ENCODE peak calls at places on chromosomes 11 and 22, in four cellular contexts. One of them, this sample, is unnamed.

GRCh38 chr11:31441296-31441695 is 68.1 kb downstream of the IMMP1L start:
- DNase-seq in GM12865: no peak
- DNase-seq in IMR-90: no peak
- DNase-seq in sigmoid colon: no peak
- DNase-seq in this sample: no peak

GRCh38 chr22:47167056-47167455 is 404.6 kb downstream of the TBC1D22A start:
- DNase-seq in GM12865: no peak
- DNase-seq in IMR-90: no peak
- DNase-seq in sigmoid colon: peak
- DNase-seq in this sample: no peak

GRCh38 chr11:102346748-102347525 is at the start of gene BIRC2:
- DNase-seq in GM12865: peak
- DNase-seq in IMR-90: peak
- DNase-seq in sigmoid colon: peak
- DNase-seq in this sample: peak

GRCh38 chr22:39183991-39184585 is 31.6 kb upstream of the CBX7 start:
- DNase-seq in GM12865: no peak
- DNase-seq in IMR-90: peak
- DNase-seq in sigmoid colon: no peak
- DNase-seq in this sample: peak

GRCh38 chr22:46346680-46347405 is 11.3 kb downstream of the TRMU start:
- DNase-seq in GM12865: no peak
- DNase-seq in IMR-90: no peak
- DNase-seq in sigmoid colon: no peak
- DNase-seq in this sample: no peak

GRCh38 chr11:116687458-116688201 is 85.2 kb downstream of the BUD13 start:
- DNase-seq in GM12865: no peak
- DNase-seq in IMR-90: no peak
- DNase-seq in sigmoid colon: peak
- DNase-seq in this sample: no peak

GRCh38 chr11:2100361-2101170 is 38.6 kb downstream of the IGF2 start:
- DNase-seq in GM12865: no peak
- DNase-seq in IMR-90: no peak
- DNase-seq in sigmoid colon: peak
- DNase-seq in this sample: no peak

GRCh38 chr11:126011220-126011619 is 51.4 kb downstream of the CDON start:
- DNase-seq in GM12865: no peak
- DNase-seq in IMR-90: no peak
- DNase-seq in sigmoid colon: no peak
- DNase-seq in this sample: no peak

GRCh38 chr22:16776088-16776487 is 49.1 kb downstream of the XKR3 start:
- DNase-seq in GM12865: no peak
- DNase-seq in IMR-90: no peak
- DNase-seq in sigmoid colon: no peak
- DNase-seq in this sample: no peak

GRCh38 chr22:31490496-31490925 is 869 bp upstream of the EIF4ENIF1 start:
- DNase-seq in GM12865: peak
- DNase-seq in IMR-90: peak
- DNase-seq in sigmoid colon: peak
- DNase-seq in this sample: peak

GRCh38 chr11:35237860-35238715 is 99.1 kb downstream of the CD44 start:
- DNase-seq in GM12865: peak
- DNase-seq in IMR-90: no peak
- DNase-seq in sigmoid colon: no peak
- DNase-seq in this sample: no peak

GRCh38 chr22:18077639-18078328 is at the start of gene PEX26:
- DNase-seq in GM12865: peak
- DNase-seq in IMR-90: peak
- DNase-seq in sigmoid colon: peak
- DNase-seq in this sample: peak

GRCh38 chr22:18077087-18077638 is 627 bp upstream of the PEX26 start:
- DNase-seq in GM12865: no peak
- DNase-seq in IMR-90: no peak
- DNase-seq in sigmoid colon: no peak
- DNase-seq in this sample: no peak

GRCh38 chr22:18079706-18080230 is 2.0 kb downstream of the PEX26 start:
- DNase-seq in GM12865: no peak
- DNase-seq in IMR-90: no peak
- DNase-seq in sigmoid colon: no peak
- DNase-seq in this sample: no peak

GRCh38 chr22:18076060-18076497 is 1.7 kb upstream of the PEX26 start:
- DNase-seq in GM12865: peak
- DNase-seq in IMR-90: peak
- DNase-seq in sigmoid colon: peak
- DNase-seq in this sample: peak

GRCh38 chr22:18078329-18079041 is 695 bp downstream of the PEX26 start:
- DNase-seq in GM12865: peak
- DNase-seq in IMR-90: peak
- DNase-seq in sigmoid colon: no peak
- DNase-seq in this sample: peak
- TF ChIP-seq CTCF in GM12865: no peak
- TF ChIP-seq CTCF in IMR-90: peak
- TF ChIP-seq CTCF in sigmoid colon: no peak
- TF ChIP-seq CTCF in this sample: peak

GRCh38 chr22:27107005-27107404 is 449.6 kb downstream of the MIAT start:
- DNase-seq in GM12865: no peak
- DNase-seq in IMR-90: no peak
- DNase-seq in sigmoid colon: no peak
- DNase-seq in this sample: no peak

GRCh38 chr22:27110985-27111451 is 453.6 kb downstream of the MIAT start:
- DNase-seq in GM12865: no peak
- DNase-seq in IMR-90: peak
- DNase-seq in sigmoid colon: no peak
- DNase-seq in this sample: peak

GRCh38 chr22:27107824-27108223 is 450.4 kb downstream of the MIAT start:
- DNase-seq in GM12865: no peak
- DNase-seq in IMR-90: peak
- DNase-seq in sigmoid colon: peak
- DNase-seq in this sample: peak

GRCh38 chr22:27105142-27106025 is 448.0 kb downstream of the MIAT start:
- DNase-seq in GM12865: no peak
- DNase-seq in IMR-90: peak
- DNase-seq in sigmoid colon: peak
- DNase-seq in this sample: peak

DNA sequence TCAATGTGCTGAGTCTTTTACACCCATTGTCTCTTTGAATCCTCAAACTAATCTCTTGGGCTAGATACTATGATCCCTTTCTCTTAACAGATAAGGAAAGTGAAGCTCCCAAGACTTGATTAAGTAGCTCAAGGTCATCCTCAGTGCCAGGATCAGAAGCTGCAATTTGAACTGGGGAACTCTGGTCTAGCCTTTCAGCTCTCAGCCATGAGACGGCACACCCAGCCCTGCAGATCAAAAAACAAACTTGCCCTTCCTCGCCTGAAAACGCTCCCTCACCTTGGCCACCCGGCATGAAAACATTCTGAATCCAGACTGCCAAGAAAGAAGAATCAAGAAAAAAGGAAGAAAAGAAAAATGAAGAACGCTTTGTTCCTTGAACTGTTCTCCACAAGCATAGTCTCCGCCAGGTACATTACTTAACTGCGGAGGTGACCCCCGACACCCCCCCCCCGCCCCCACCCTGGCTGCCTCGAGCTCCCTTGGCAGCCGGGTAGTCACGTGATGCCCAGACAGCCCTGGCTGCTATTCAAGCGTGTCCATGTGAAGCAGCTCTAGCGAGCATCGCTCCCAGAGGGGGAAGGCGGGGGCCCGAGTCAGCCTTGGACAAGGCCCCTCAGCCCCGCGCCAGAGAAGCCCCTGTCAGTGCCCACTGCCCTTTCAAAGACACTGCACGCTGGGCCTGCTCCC is 451.2 kb downstream of the MIAT start:
- DNase-seq in GM12865: no peak
- DNase-seq in IMR-90: no peak
- DNase-seq in sigmoid colon: peak
- DNase-seq in this sample: no peak
- H3K4me3 ChIP-seq in GM12865: no peak
- H3K4me3 ChIP-seq in IMR-90: no peak
- H3K4me3 ChIP-seq in sigmoid colon: no peak
- H3K4me3 ChIP-seq in this sample: no peak

DNA sequence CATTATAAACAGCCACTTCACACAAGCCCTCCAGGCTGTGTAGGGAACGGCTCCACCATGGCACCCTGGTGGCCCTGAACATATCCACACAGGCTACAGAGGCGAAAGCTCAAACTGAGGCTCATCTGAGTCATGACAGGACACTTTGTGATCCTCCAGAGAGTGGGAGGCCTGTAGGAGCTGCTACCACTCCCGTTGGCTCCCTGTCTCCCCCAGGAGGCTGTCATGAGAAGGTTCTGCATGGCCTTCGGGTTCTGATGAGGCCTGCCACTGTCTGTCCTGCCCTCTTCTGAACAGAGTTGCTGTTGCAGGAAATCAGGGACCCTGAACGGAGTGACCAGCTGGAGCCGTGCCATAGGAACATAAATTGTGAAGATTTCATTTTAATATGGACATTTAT is 23.8 kb upstream of the ALDH3B2 start:
- DNase-seq in GM12865: peak
- DNase-seq in IMR-90: no peak
- DNase-seq in sigmoid colon: no peak
- DNase-seq in this sample: no peak
- TF ChIP-seq CTCF in GM12865: peak
- TF ChIP-seq CTCF in IMR-90: no peak
- TF ChIP-seq CTCF in sigmoid colon: no peak
- TF ChIP-seq CTCF in this sample: peak

DNA sequence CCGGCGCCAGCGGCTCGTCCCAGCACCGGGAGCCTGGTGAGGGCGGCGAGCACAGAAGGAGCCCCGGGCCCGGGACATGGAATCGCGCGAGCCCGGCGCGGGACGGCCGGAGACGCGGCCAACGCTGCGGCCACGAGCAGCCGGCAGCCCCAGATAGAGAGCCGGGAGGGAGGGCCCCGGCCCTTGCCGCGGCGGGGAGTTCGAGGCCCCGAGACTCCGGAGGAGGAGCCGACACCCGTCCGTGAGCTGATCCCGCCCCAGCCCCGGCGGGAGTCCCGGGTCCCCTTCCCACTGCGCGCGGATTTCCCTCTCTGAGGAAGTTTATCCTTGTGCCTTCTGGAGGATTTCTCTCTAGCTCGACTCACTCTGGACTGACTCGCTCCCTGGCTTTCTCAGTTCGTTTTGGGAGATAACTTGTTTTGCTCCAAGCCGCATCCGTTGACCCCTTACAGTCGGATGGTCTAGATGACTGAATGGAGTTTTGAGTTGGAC is 474 bp downstream of the ARHGEF12 start:
- DNase-seq in GM12865: no peak
- DNase-seq in IMR-90: peak
- DNase-seq in sigmoid colon: peak
- DNase-seq in this sample: no peak
- H3K4me3 ChIP-seq in GM12865: peak
- H3K4me3 ChIP-seq in IMR-90: peak
- H3K4me3 ChIP-seq in sigmoid colon: peak
- H3K4me3 ChIP-seq in this sample: peak

DNA sequence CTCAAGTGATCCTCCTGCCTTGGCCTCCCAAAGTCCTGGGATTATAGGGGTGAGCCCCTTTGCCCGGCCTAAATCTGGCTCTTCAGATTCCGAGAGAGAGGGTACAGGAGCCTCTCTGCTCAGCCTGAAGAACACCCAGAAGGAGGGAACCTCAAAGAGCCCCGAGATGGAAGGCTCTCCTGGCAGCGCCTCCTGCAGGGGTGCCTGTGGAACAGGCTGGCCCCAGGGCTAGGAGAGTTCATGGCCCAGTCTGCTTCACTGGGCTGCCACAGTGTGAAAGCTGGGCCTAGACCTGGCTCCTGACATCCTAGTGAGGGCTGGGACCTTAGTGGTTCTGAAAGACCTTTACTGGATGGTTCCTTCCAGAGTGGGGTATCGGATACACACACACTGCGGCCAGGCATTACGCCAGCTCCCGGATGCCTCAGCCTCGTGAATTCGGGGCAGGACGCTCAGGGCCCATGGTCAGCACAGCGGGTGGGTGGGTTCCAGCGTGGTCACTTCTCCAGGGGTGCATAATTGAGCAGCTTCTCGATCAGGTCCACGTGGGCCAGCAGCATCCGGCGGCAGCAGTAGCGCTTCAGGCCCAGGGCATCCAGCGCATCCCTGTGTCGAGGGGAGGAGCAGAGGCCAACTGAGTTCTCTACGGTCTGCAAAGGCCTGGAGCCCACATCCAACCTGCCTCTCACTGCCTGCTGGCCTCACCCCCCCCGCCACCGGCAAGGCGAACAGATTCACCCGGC is 2.3 kb downstream of the POLR2L start:
- DNase-seq in GM12865: no peak
- DNase-seq in IMR-90: no peak
- DNase-seq in sigmoid colon: no peak
- DNase-seq in this sample: no peak
- TF ChIP-seq CTCF in GM12865: peak
- TF ChIP-seq CTCF in IMR-90: peak
- TF ChIP-seq CTCF in sigmoid colon: no peak
- TF ChIP-seq CTCF in this sample: peak

DNA sequence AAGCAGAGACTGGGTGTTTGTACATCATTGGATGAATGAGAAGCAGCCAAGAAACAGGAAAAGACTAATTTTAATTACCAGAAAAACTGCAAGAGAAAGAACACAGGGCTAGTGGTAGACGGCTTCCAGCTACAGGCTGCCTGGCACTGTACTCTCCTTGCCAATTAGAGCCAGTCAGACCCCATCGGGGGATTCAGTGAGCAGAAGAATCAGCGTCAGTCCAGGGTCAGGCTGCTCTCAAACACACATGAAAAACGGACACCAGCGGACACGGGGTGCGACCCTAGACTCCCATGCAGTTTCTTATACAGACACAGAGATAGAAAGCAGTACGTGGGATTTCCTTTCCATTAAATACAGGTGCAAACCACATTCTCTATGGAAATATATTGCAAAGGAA is 1.1 kb upstream of the CNTN5 start:
- DNase-seq in GM12865: no peak
- DNase-seq in IMR-90: no peak
- DNase-seq in sigmoid colon: no peak
- DNase-seq in this sample: no peak
- H3K4me3 ChIP-seq in GM12865: no peak
- H3K4me3 ChIP-seq in IMR-90: no peak
- H3K4me3 ChIP-seq in sigmoid colon: no peak
- H3K4me3 ChIP-seq in this sample: no peak

GRCh38 chr11:47569646-47570045 is 4.2 kb downstream of the PTPMT1 start:
- DNase-seq in GM12865: no peak
- DNase-seq in IMR-90: no peak
- DNase-seq in sigmoid colon: no peak
- DNase-seq in this sample: no peak
- TF ChIP-seq CTCF in GM12865: no peak
- TF ChIP-seq CTCF in IMR-90: no peak
- TF ChIP-seq CTCF in sigmoid colon: no peak
- TF ChIP-seq CTCF in this sample: no peak

DNA sequence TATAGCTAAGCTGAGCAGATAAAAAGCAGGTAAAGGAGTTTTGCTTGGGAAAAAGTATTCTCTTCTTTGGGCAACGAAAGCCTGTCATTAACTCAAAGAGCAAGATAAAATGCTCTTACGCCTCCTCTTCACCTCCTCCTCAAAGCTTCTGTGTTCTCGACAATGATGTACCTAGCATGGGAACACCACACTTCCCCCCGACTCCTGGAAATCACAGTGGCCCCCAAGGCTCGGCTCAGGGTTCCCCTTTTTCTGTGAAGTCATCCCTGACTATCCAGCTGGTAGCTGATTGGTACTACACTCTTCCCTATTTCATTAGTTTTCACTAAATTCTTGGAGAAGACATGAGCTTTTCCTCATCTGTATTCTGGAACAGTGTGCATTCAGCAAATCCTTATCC is 336.1 kb downstream of the LARGE1 start:
- DNase-seq in GM12865: no peak
- DNase-seq in IMR-90: no peak
- DNase-seq in sigmoid colon: no peak
- DNase-seq in this sample: no peak
- H3K4me3 ChIP-seq in GM12865: no peak
- H3K4me3 ChIP-seq in IMR-90: no peak
- H3K4me3 ChIP-seq in sigmoid colon: no peak
- H3K4me3 ChIP-seq in this sample: no peak

This sample was measured in AG10803.